ENCODE peak calls at places on chromosomes 12 and 14, in four cellular contexts. One of them, this sample, is unnamed.

GRCh38 chr12:34394211-34395055 is 372.1 kb downstream of the ALG10 start:
- DNase-seq in heart right ventricle: no peak
- DNase-seq in anterior cingulate cortex: no peak
- DNase-seq in NB4: no peak
- DNase-seq in this sample: peak

GRCh38 chr12:45299132-45299692 is 83.3 kb downstream of the ANO6 start:
- DNase-seq in anterior cingulate cortex: no peak
- DNase-seq in heart right ventricle: no peak
- DNase-seq in NB4: no peak
- DNase-seq in this sample: no peak

GRCh38 chr12:95336387-95337067 is 118.9 kb downstream of the VEZT start:
- DNase-seq in NB4: no peak
- DNase-seq in anterior cingulate cortex: peak
- DNase-seq in heart right ventricle: peak
- DNase-seq in this sample: peak

GRCh38 chr12:10960260-10960659 is 21.2 kb upstream of the TAS2R14 start:
- DNase-seq in anterior cingulate cortex: no peak
- DNase-seq in NB4: no peak
- DNase-seq in heart right ventricle: no peak
- DNase-seq in this sample: no peak

GRCh38 chr14:24165785-24166184 is 4.7 kb downstream of the IRF9 start:
- DNase-seq in heart right ventricle: no peak
- DNase-seq in NB4: no peak
- DNase-seq in anterior cingulate cortex: no peak
- DNase-seq in this sample: peak

GRCh38 chr12:50753232-50753769 is 10.6 kb upstream of the ATF1 start:
- DNase-seq in anterior cingulate cortex: no peak
- DNase-seq in heart right ventricle: no peak
- DNase-seq in NB4: no peak
- DNase-seq in this sample: no peak

GRCh38 chr14:88231626-88232025 is 91.4 kb downstream of the KCNK10 start:
- DNase-seq in heart right ventricle: no peak
- DNase-seq in NB4: no peak
- DNase-seq in anterior cingulate cortex: no peak
- DNase-seq in this sample: no peak

GRCh38 chr14:73211251-73211650 is 26.1 kb upstream of the PAPLN start:
- DNase-seq in anterior cingulate cortex: no peak
- DNase-seq in NB4: no peak
- DNase-seq in heart right ventricle: no peak
- DNase-seq in this sample: no peak

GRCh38 chr14:50762001-50762930 is 68.7 kb downstream of the NIN start:
- DNase-seq in NB4: no peak
- DNase-seq in heart right ventricle: no peak
- DNase-seq in anterior cingulate cortex: no peak
- DNase-seq in this sample: no peak

GRCh38 chr12:111864935-111865334 is 22.9 kb downstream of the MAPKAPK5 start:
- DNase-seq in NB4: peak
- DNase-seq in heart right ventricle: no peak
- DNase-seq in anterior cingulate cortex: no peak
- DNase-seq in this sample: no peak

GRCh38 chr14:76309572-76310551 is 66.1 kb upstream of the ESRRB start:
- DNase-seq in anterior cingulate cortex: no peak
- DNase-seq in NB4: no peak
- DNase-seq in heart right ventricle: peak
- DNase-seq in this sample: peak

GRCh38 chr12:18320036-18320617 is 58.8 kb downstream of the PIK3C2G start:
- DNase-seq in heart right ventricle: no peak
- DNase-seq in anterior cingulate cortex: no peak
- DNase-seq in NB4: peak
- DNase-seq in this sample: no peak

GRCh38 chr12:128606538-128606937 is 217.2 kb downstream of the SLC15A4 start:
- DNase-seq in anterior cingulate cortex: no peak
- DNase-seq in heart right ventricle: no peak
- DNase-seq in NB4: no peak
- DNase-seq in this sample: no peak

GRCh38 chr14:68320495-68320894 is 472.4 kb downstream of the ZFP36L1 start:
- DNase-seq in heart right ventricle: no peak
- DNase-seq in NB4: no peak
- DNase-seq in anterior cingulate cortex: no peak
- DNase-seq in this sample: no peak

GRCh38 chr14:56379956-56380355 is 199.6 kb upstream of the TMEM260 start:
- DNase-seq in anterior cingulate cortex: no peak
- DNase-seq in NB4: no peak
- DNase-seq in heart right ventricle: no peak
- DNase-seq in this sample: no peak

GRCh38 chr12:104215638-104216297 is at the start of gene TXNRD1:
- DNase-seq in heart right ventricle: peak
- DNase-seq in anterior cingulate cortex: no peak
- DNase-seq in NB4: peak
- DNase-seq in this sample: peak

GRCh38 chr12:26488339-26488738 is 293.0 kb downstream of the SSPN start:
- DNase-seq in anterior cingulate cortex: no peak
- DNase-seq in NB4: no peak
- DNase-seq in heart right ventricle: no peak
- DNase-seq in this sample: no peak

GRCh38 chr12:39831587-39832315 is 212.1 kb upstream of the ABCD2 start:
- DNase-seq in anterior cingulate cortex: no peak
- DNase-seq in NB4: no peak
- DNase-seq in heart right ventricle: no peak
- DNase-seq in this sample: no peak

GRCh38 chr14:34065222-34065621 is 114.3 kb upstream of the EGLN3 start:
- DNase-seq in heart right ventricle: no peak
- DNase-seq in NB4: no peak
- DNase-seq in anterior cingulate cortex: no peak
- DNase-seq in this sample: no peak

GRCh38 chr14:73684627-73685026 is 29.6 kb downstream of the PNMA1 start:
- DNase-seq in heart right ventricle: no peak
- DNase-seq in NB4: no peak
- DNase-seq in anterior cingulate cortex: no peak
- DNase-seq in this sample: no peak

GRCh38 chr14:39474416-39474911 is 42.2 kb upstream of the FBXO33 start:
- DNase-seq in anterior cingulate cortex: no peak
- DNase-seq in heart right ventricle: no peak
- DNase-seq in NB4: no peak
- DNase-seq in this sample: no peak

GRCh38 chr12:7131502-7131866 is 1.3 kb downstream of the CLSTN3 start:
- DNase-seq in anterior cingulate cortex: no peak
- DNase-seq in NB4: peak
- DNase-seq in heart right ventricle: no peak
- DNase-seq in this sample: peak

GRCh38 chr12:19010087-19010486 is 119.4 kb upstream of the PLEKHA5 start:
- DNase-seq in anterior cingulate cortex: no peak
- DNase-seq in heart right ventricle: no peak
- DNase-seq in NB4: no peak
- DNase-seq in this sample: no peak

GRCh38 chr12:11879306-11879705 is 191.4 kb upstream of the BCL2L14 start:
- DNase-seq in heart right ventricle: no peak
- DNase-seq in NB4: no peak
- DNase-seq in anterior cingulate cortex: no peak
- DNase-seq in this sample: no peak

GRCh38 chr12:128619263-128619662 is 204.5 kb downstream of the SLC15A4 start:
- DNase-seq in heart right ventricle: no peak
- DNase-seq in NB4: no peak
- DNase-seq in anterior cingulate cortex: no peak
- DNase-seq in this sample: no peak

GRCh38 chr14:47674148-47674545 is 1.3 kb downstream of the MDGA2 start:
- DNase-seq in anterior cingulate cortex: no peak
- DNase-seq in heart right ventricle: no peak
- DNase-seq in NB4: no peak
- DNase-seq in this sample: peak

GRCh38 chr14:56061051-56061450 is 57.2 kb upstream of the PELI2 start:
- DNase-seq in heart right ventricle: no peak
- DNase-seq in anterior cingulate cortex: no peak
- DNase-seq in NB4: no peak
- DNase-seq in this sample: no peak

GRCh38 chr12:20463920-20464524 is 95.7 kb downstream of the PDE3A start:
- DNase-seq in NB4: peak
- DNase-seq in heart right ventricle: no peak
- DNase-seq in anterior cingulate cortex: no peak
- DNase-seq in this sample: no peak

GRCh38 chr12:30047499-30048262 is 263.9 kb upstream of the TMTC1 start:
- DNase-seq in anterior cingulate cortex: no peak
- DNase-seq in NB4: no peak
- DNase-seq in heart right ventricle: no peak
- DNase-seq in this sample: no peak

GRCh38 chr14:26606729-26607128 is 8.9 kb upstream of the NOVA1 start:
- DNase-seq in NB4: no peak
- DNase-seq in anterior cingulate cortex: no peak
- DNase-seq in heart right ventricle: no peak
- DNase-seq in this sample: no peak

GRCh38 chr12:5487971-5488955 is 56.4 kb downstream of the NTF3 start:
- DNase-seq in heart right ventricle: no peak
- DNase-seq in NB4: no peak
- DNase-seq in anterior cingulate cortex: no peak
- DNase-seq in this sample: no peak

GRCh38 chr12:124684971-124685688 is 117.7 kb upstream of the NCOR2 start:
- DNase-seq in heart right ventricle: no peak
- DNase-seq in anterior cingulate cortex: no peak
- DNase-seq in NB4: no peak
- DNase-seq in this sample: no peak

GRCh38 chr12:116392061-116392460 is 114.6 kb upstream of the MED13L start:
- DNase-seq in NB4: no peak
- DNase-seq in anterior cingulate cortex: no peak
- DNase-seq in heart right ventricle: no peak
- DNase-seq in this sample: no peak

GRCh38 chr12:47356129-47356622 is 276.4 kb upstream of the AMIGO2 start:
- DNase-seq in anterior cingulate cortex: no peak
- DNase-seq in NB4: peak
- DNase-seq in heart right ventricle: no peak
- DNase-seq in this sample: no peak

GRCh38 chr12:65656904-65657351 is 167.4 kb upstream of the HMGA2 start:
- DNase-seq in heart right ventricle: no peak
- DNase-seq in anterior cingulate cortex: no peak
- DNase-seq in NB4: peak
- DNase-seq in this sample: no peak

GRCh38 chr14:91947196-91948184 is at the start of gene FBLN5:
- DNase-seq in anterior cingulate cortex: no peak
- DNase-seq in NB4: peak
- DNase-seq in heart right ventricle: peak
- DNase-seq in this sample: peak

GRCh38 chr14:103763730-103764488 is 48.3 kb downstream of the ZFYVE21 start:
- DNase-seq in NB4: peak
- DNase-seq in heart right ventricle: no peak
- DNase-seq in anterior cingulate cortex: no peak
- DNase-seq in this sample: no peak

GRCh38 chr14:64303471-64303917 is 9.3 kb upstream of the ESR2 start:
- DNase-seq in NB4: peak
- DNase-seq in anterior cingulate cortex: no peak
- DNase-seq in heart right ventricle: no peak
- DNase-seq in this sample: no peak

GRCh38 chr14:102094101-102094500 is 7.3 kb upstream of the HSP90AA1 start:
- DNase-seq in heart right ventricle: no peak
- DNase-seq in NB4: no peak
- DNase-seq in anterior cingulate cortex: no peak
- DNase-seq in this sample: no peak

This sample was measured in Right ventricle myocardium superior.